ENCODE peak calls at places on chromosomes 4 and X, in nine cellular contexts. One of them, this sample, is unnamed.

GRCh38 chr4:2552806-2553205 is 16.4 kb downstream of the FAM193A start:
- DNase-seq in CD8-positive, alpha-beta T cell: no peak
- DNase-seq in thoracic aorta: no peak
- DNase-seq in tibial nerve: no peak
- DNase-seq in body of pancreas: no peak
- DNase-seq in stomach: no peak
- DNase-seq in psoas muscle: no peak
- DNase-seq in cardiac muscle cell: no peak
- DNase-seq in heart left ventricle: no peak
- DNase-seq in this sample: no peak

GRCh38 chr4:154744341-154744948 is 645 bp downstream of the LRAT start:
- DNase-seq in cardiac muscle cell: no peak
- DNase-seq in psoas muscle: no peak
- DNase-seq in thoracic aorta: no peak
- DNase-seq in CD8-positive, alpha-beta T cell: no peak
- DNase-seq in stomach: no peak
- DNase-seq in tibial nerve: no peak
- DNase-seq in body of pancreas: peak; percentile 13
- DNase-seq in heart left ventricle: no peak
- DNase-seq in this sample: no peak

GRCh38 chr4:61375316-61375715 is 175.2 kb downstream of the ADGRL3 start:
- DNase-seq in cardiac muscle cell: no peak
- DNase-seq in thoracic aorta: no peak
- DNase-seq in tibial nerve: no peak
- DNase-seq in stomach: no peak
- DNase-seq in body of pancreas: no peak
- DNase-seq in psoas muscle: no peak
- DNase-seq in heart left ventricle: no peak
- DNase-seq in CD8-positive, alpha-beta T cell: no peak
- DNase-seq in this sample: no peak

GRCh38 chr4:65416875-65417274 is 253.4 kb downstream of the EPHA5 start:
- DNase-seq in cardiac muscle cell: no peak
- DNase-seq in heart left ventricle: peak; percentile 36
- DNase-seq in thoracic aorta: no peak
- DNase-seq in tibial nerve: no peak
- DNase-seq in body of pancreas: peak; percentile 98
- DNase-seq in CD8-positive, alpha-beta T cell: no peak
- DNase-seq in stomach: peak; percentile 92
- DNase-seq in psoas muscle: no peak
- DNase-seq in this sample: no peak

GRCh38 chr4:127203561-127204260 is 429.0 kb upstream of the INTU start:
- DNase-seq in thoracic aorta: no peak
- DNase-seq in tibial nerve: no peak
- DNase-seq in stomach: no peak
- DNase-seq in heart left ventricle: no peak
- DNase-seq in psoas muscle: no peak
- DNase-seq in CD8-positive, alpha-beta T cell: no peak
- DNase-seq in cardiac muscle cell: no peak
- DNase-seq in body of pancreas: no peak
- DNase-seq in this sample: no peak

GRCh38 chrX:115147220-115147619 is 42.0 kb upstream of the RBMXL3 start:
- DNase-seq in cardiac muscle cell: no peak
- DNase-seq in CD8-positive, alpha-beta T cell: no peak
- DNase-seq in tibial nerve: no peak
- DNase-seq in thoracic aorta: no peak
- DNase-seq in heart left ventricle: no peak
- DNase-seq in psoas muscle: no peak
- DNase-seq in stomach: no peak
- DNase-seq in body of pancreas: no peak
- DNase-seq in this sample: no peak

GRCh38 chr4:181855307-181855706 is 387.9 kb upstream of the TENM3 start:
- DNase-seq in psoas muscle: no peak
- DNase-seq in heart left ventricle: no peak
- DNase-seq in body of pancreas: no peak
- DNase-seq in stomach: no peak
- DNase-seq in tibial nerve: no peak
- DNase-seq in cardiac muscle cell: no peak
- DNase-seq in CD8-positive, alpha-beta T cell: no peak
- DNase-seq in thoracic aorta: no peak
- DNase-seq in this sample: no peak

GRCh38 chrX:96957718-96958117 is 74.0 kb downstream of the RPA4 start:
- DNase-seq in stomach: no peak
- DNase-seq in body of pancreas: no peak
- DNase-seq in CD8-positive, alpha-beta T cell: no peak
- DNase-seq in cardiac muscle cell: no peak
- DNase-seq in tibial nerve: no peak
- DNase-seq in thoracic aorta: no peak
- DNase-seq in heart left ventricle: no peak
- DNase-seq in psoas muscle: no peak
- DNase-seq in this sample: no peak

GRCh38 chrX:1124531-1124930 is 87.9 kb downstream of the CRLF2 start:
- DNase-seq in body of pancreas: no peak
- DNase-seq in heart left ventricle: no peak
- DNase-seq in psoas muscle: no peak
- DNase-seq in CD8-positive, alpha-beta T cell: no peak
- DNase-seq in thoracic aorta: no peak
- DNase-seq in cardiac muscle cell: no peak
- DNase-seq in tibial nerve: no peak
- DNase-seq in stomach: no peak
- DNase-seq in this sample: no peak

GRCh38 chr4:165512464-165512863 is 133.7 kb downstream of the CPE start:
- DNase-seq in heart left ventricle: no peak
- DNase-seq in body of pancreas: no peak
- DNase-seq in psoas muscle: no peak
- DNase-seq in CD8-positive, alpha-beta T cell: no peak
- DNase-seq in stomach: no peak
- DNase-seq in thoracic aorta: no peak
- DNase-seq in cardiac muscle cell: no peak
- DNase-seq in tibial nerve: no peak
- DNase-seq in this sample: no peak

DNA sequence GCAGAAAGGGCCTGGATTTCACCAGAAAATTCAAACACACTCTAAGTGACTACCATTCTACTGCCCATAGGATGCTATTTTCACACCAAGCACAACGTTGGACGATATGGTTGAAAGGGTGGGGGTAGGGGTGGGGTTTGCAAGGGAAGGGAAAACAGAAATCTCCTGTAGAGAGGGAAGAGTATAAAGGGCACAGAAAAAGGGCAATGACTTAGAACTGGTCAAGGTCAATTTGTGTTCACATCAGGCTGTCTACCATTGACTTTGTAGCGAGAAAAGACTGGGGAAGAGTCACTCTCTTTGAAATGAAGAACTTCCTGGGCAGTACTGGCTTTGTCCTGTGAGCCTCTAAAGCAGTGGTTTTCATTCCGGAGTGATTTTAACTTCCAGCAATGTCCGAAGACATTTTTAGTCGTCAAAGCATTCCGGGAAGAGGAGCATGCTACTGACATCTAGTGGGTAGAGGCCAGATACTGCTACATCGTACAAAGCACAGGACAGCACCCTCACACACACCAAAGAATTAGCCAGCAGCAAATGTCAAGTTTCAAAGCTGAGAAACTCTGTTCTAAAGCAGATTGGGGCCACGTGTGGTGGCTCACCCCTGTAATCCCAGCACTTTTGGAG is 48.4 kb upstream of the SLC7A3 start:
- DNase-seq in heart left ventricle: no peak
- DNase-seq in cardiac muscle cell: peak; percentile 39
- DNase-seq in psoas muscle: no peak
- DNase-seq in thoracic aorta: no peak
- DNase-seq in stomach: no peak
- DNase-seq in CD8-positive, alpha-beta T cell: no peak
- DNase-seq in body of pancreas: no peak
- DNase-seq in tibial nerve: no peak
- DNase-seq in this sample: no peak
- TF ChIP-seq CTCF in heart left ventricle: no peak
- TF ChIP-seq CTCF in cardiac muscle cell: peak; percentile 58
- TF ChIP-seq CTCF in psoas muscle: no peak
- TF ChIP-seq CTCF in thoracic aorta: no peak
- TF ChIP-seq CTCF in stomach: no peak
- TF ChIP-seq CTCF in CD8-positive, alpha-beta T cell: no peak
- TF ChIP-seq CTCF in body of pancreas: no peak
- TF ChIP-seq CTCF in tibial nerve: no peak
- TF ChIP-seq CTCF in this sample: peak; percentile 46

DNA sequence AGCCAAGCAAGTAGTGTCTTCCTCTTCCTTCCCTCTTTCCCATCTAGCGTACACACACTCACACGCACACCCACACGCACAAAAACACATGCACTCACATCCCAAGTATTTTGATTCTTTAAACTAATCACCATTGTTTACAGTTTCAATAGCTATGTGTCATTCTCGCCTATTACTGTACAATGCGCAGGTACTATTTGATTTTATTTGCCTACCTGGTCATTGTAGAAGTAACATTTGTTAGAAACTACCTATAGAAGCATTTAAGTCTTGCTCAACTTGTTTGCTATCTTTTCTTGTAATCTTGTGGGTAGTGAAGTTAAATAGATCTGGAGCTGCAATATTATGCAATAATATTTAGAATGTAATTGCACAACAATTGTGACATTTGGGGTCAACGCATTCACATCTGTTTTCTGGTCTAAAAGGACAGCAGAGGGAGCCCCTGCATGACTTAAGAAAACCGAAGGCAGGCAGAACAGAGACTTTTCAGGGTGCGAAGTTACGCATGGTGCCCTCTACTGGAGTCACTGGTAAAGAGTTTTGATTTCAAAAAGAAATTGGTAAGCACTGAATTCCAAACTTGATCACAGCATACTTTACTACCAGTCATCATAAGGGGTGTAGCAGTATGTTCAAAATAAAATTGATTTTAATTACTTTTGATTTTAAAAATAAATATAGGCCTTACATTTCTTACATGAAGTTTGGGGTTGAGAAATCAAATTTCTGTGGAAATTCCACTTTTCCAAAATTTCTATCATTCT is 503.3 kb upstream of the FAM241A start:
- DNase-seq in body of pancreas: peak; percentile 71
- DNase-seq in tibial nerve: no peak
- DNase-seq in stomach: peak; percentile 49
- DNase-seq in psoas muscle: peak; percentile 52
- DNase-seq in cardiac muscle cell: peak; percentile 91
- DNase-seq in thoracic aorta: no peak
- DNase-seq in CD8-positive, alpha-beta T cell: no peak
- DNase-seq in heart left ventricle: peak; percentile 14
- DNase-seq in this sample: peak; percentile 50
- H3K4me3 ChIP-seq in body of pancreas: no peak overlapping the region
- H3K4me3 ChIP-seq in tibial nerve: no peak overlapping the region
- H3K4me3 ChIP-seq in stomach: no peak overlapping the region
- H3K4me3 ChIP-seq in psoas muscle: no peak overlapping the region
- H3K4me3 ChIP-seq in cardiac muscle cell: no peak overlapping the region
- H3K4me3 ChIP-seq in thoracic aorta: no peak overlapping the region
- H3K4me3 ChIP-seq in CD8-positive, alpha-beta T cell: no peak overlapping the region
- H3K4me3 ChIP-seq in heart left ventricle: no peak overlapping the region
- H3K4me3 ChIP-seq in this sample: no peak overlapping the region

GRCh38 chrX:23616361-23616760 is 50.9 kb upstream of the PRDX4 start:
- DNase-seq in stomach: no peak
- DNase-seq in psoas muscle: no peak
- DNase-seq in CD8-positive, alpha-beta T cell: no peak
- DNase-seq in tibial nerve: no peak
- DNase-seq in thoracic aorta: no peak
- DNase-seq in body of pancreas: no peak
- DNase-seq in cardiac muscle cell: peak; percentile 59
- DNase-seq in heart left ventricle: no peak
- DNase-seq in this sample: no peak
- H3K27ac ChIP-seq in stomach: no peak overlapping the region
- H3K27ac ChIP-seq in psoas muscle: no peak overlapping the region
- H3K27ac ChIP-seq in CD8-positive, alpha-beta T cell: no peak overlapping the region
- H3K27ac ChIP-seq in tibial nerve: no peak overlapping the region
- H3K27ac ChIP-seq in thoracic aorta: no peak overlapping the region
- H3K27ac ChIP-seq in body of pancreas: no peak overlapping the region
- H3K27ac ChIP-seq in cardiac muscle cell: no peak overlapping the region
- H3K27ac ChIP-seq in heart left ventricle: no peak overlapping the region
- H3K27ac ChIP-seq in this sample: no peak overlapping the region

GRCh38 chr4:6785572-6785925 is 3.0 kb downstream of the KIAA0232 start:
- DNase-seq in stomach: no peak
- DNase-seq in CD8-positive, alpha-beta T cell: no peak
- DNase-seq in thoracic aorta: no peak
- DNase-seq in heart left ventricle: no peak
- DNase-seq in cardiac muscle cell: no peak
- DNase-seq in tibial nerve: no peak
- DNase-seq in psoas muscle: no peak
- DNase-seq in body of pancreas: no peak
- DNase-seq in this sample: no peak

GRCh38 chr4:6782147-6782845 is at the start of gene KIAA0232:
- DNase-seq in psoas muscle: peak; percentile 95
- DNase-seq in stomach: peak; percentile 94
- DNase-seq in tibial nerve: peak; percentile 82
- DNase-seq in cardiac muscle cell: peak; percentile 96
- DNase-seq in heart left ventricle: peak; percentile 96
- DNase-seq in body of pancreas: peak; percentile 94
- DNase-seq in thoracic aorta: peak; percentile 51
- DNase-seq in CD8-positive, alpha-beta T cell: peak; percentile 87
- DNase-seq in this sample: peak; percentile 89

GRCh38 chr4:6781561-6781960 is 966 bp upstream of the KIAA0232 start:
- DNase-seq in psoas muscle: no peak
- DNase-seq in stomach: no peak
- DNase-seq in heart left ventricle: no peak
- DNase-seq in body of pancreas: no peak
- DNase-seq in cardiac muscle cell: no peak
- DNase-seq in CD8-positive, alpha-beta T cell: no peak
- DNase-seq in thoracic aorta: no peak
- DNase-seq in tibial nerve: no peak
- DNase-seq in this sample: no peak

GRCh38 chr4:6782846-6783110 is 251 bp downstream of the KIAA0232 start:
- DNase-seq in stomach: no peak
- DNase-seq in thoracic aorta: no peak
- DNase-seq in tibial nerve: no peak
- DNase-seq in psoas muscle: no peak
- DNase-seq in body of pancreas: no peak
- DNase-seq in CD8-positive, alpha-beta T cell: no peak
- DNase-seq in cardiac muscle cell: no peak
- DNase-seq in heart left ventricle: no peak
- DNase-seq in this sample: no peak

DNA sequence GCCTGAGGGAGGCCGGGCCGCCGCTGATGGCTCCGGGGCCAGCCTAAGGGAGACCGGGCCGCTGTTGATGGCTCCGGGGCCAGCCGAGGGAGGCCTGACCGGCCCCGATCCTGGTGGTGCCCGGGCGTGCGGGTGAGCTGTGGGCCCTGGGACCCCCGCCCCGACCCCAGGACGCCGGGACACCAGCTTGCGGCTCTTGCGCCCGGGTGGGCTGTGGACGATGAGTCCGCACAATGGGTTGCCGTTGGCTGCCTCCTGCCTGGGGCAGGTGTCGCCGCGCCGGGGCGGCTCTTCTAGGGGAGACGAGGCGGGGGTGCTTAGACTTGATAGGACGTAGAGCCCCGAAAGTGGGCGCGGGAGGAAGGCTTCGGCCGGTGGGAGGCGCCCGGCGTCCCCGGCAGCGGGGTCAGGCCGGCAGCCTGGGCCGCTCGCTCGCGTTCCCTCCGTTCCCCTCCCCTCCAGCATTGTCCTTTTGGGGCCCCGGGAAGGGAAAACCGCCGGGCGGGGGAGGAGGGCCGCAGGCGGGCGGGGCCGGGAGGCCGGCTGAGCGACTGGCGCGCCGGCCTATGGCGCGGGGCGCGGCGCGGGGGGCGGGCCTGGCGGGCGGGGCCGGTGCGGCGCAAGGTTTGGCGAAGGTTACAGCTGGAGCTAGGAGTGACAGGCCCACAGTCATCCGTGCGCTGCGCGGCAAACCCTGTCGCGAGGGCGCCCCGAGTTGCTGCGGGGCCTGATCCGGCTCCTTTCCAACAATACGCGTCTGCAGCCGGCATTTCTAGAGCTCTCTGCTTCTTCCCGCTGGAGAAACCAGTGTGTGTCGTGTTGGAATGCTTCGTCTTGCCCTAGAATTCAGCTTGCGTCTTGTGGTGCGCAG is 819 bp downstream of the KIAA0232 start:
- DNase-seq in body of pancreas: peak; percentile 91
- DNase-seq in cardiac muscle cell: peak; percentile 96
- DNase-seq in heart left ventricle: peak; percentile 93
- DNase-seq in thoracic aorta: peak; percentile 41
- DNase-seq in psoas muscle: peak; percentile 95
- DNase-seq in tibial nerve: peak; percentile 83
- DNase-seq in stomach: peak; percentile 93
- DNase-seq in CD8-positive, alpha-beta T cell: peak; percentile 87
- DNase-seq in this sample: peak; percentile 81
- TF ChIP-seq CTCF in body of pancreas: no peak
- TF ChIP-seq CTCF in cardiac muscle cell: no peak
- TF ChIP-seq CTCF in heart left ventricle: peak; percentile 24
- TF ChIP-seq CTCF in thoracic aorta: no peak
- TF ChIP-seq CTCF in psoas muscle: no peak
- TF ChIP-seq CTCF in tibial nerve: peak; percentile 38
- TF ChIP-seq CTCF in stomach: no peak
- TF ChIP-seq CTCF in CD8-positive, alpha-beta T cell: no peak
- TF ChIP-seq CTCF in this sample: peak; percentile 16